ENCODE peak calls at places on chromosomes 4 and X, in five cellular contexts. L is tibial nerve, R is IMR-90, A is upper lobe of right lung, S is prostate gland. J is an unnamed sample.

GRCh38 chr4:76302856-76303438 is 3.6 kb upstream of the STBD1 start:
- DNase-seq in A (no peak), L (no peak), S (no peak), R (no peak), J (no peak)

GRCh38 chrX:11745881-11746280 is 12.2 kb upstream of the MSL3 start:
- DNase-seq in L (no peak), A (no peak), S (no peak), R (no peak), J (no peak)

GRCh38 chr4:55172694-55173287 is 47.4 kb upstream of the KDR start:
- DNase-seq in R (no peak), L (no peak), A (no peak), S (no peak), J (no peak)

GRCh38 chr4:114495471-114495928 is 103.1 kb upstream of the UGT8 start:
- DNase-seq in S (no peak), R (no peak), L (no peak), A (no peak), J (no peak)

GRCh38 chrX:40663880-40664630 is 16.7 kb upstream of the CXorf38 start:
- DNase-seq in S (no peak), A (no peak), R (peak), L (no peak), J (no peak)

GRCh38 chrX:45400380-45400779 is 199.7 kb upstream of the DIPK2B start:
- DNase-seq in S (no peak), L (no peak), R (peak), A (no peak), J (no peak)

GRCh38 chr4:17418010-17418409 is 93.9 kb downstream of the QDPR start:
- DNase-seq in R (no peak), S (no peak), L (no peak), A (no peak), J (no peak)

GRCh38 chr4:155377281-155377680 is 516 bp upstream of the MAP9 start:
- DNase-seq in R (peak), A (no peak), L (no peak), S (no peak), J (no peak)

GRCh38 chrX:120753413-120754251 is 122.0 kb downstream of the CT47B1 start:
- DNase-seq in S (no peak), R (no peak), L (no peak), A (no peak), J (no peak)

GRCh38 chr4:145920205-145920604 is 18.4 kb downstream of the ZNF827 start:
- DNase-seq in A (no peak), R (peak), S (no peak), L (no peak), J (no peak)

GRCh38 chrX:29434939-29435338 is 780.4 kb upstream of the MAGEB2 start:
- DNase-seq in A (no peak), L (no peak), R (no peak), S (no peak), J (no peak)

GRCh38 chr4:89420507-89420906 is 112.9 kb upstream of the GPRIN3 start:
- DNase-seq in A (no peak), S (no peak), L (no peak), R (peak), J (no peak)

GRCh38 chr4:19224820-19225219 is 1026.9 kb upstream of the SLIT2 start:
- DNase-seq in S (no peak), L (no peak), A (no peak), R (peak), J (no peak)

GRCh38 chr4:128917781-128918180 is 108.3 kb downstream of the JADE1 start:
- DNase-seq in L (no peak), R (no peak), S (no peak), A (no peak), J (no peak)

GRCh38 chr4:16483540-16483939 is 257.3 kb upstream of the TAPT1 start:
- DNase-seq in R (no peak), S (no peak), L (no peak), A (no peak), J (no peak)

GRCh38 chrX:105226499-105226898 is 6.0 kb upstream of the TEX13A start:
- DNase-seq in R (no peak), S (no peak), L (no peak), A (no peak), J (no peak)

GRCh38 chrX:117969337-117969736 is 147.3 kb downstream of the KLHL13 start:
- DNase-seq in A (no peak), R (no peak), L (no peak), S (no peak), J (no peak)

GRCh38 chr4:8286719-8287355 is 17.3 kb downstream of the HTRA3 start:
- DNase-seq in A (no peak), L (no peak), S (no peak), R (no peak), J (peak)

GRCh38 chr4:109728385-109728784 is 1.5 kb downstream of the PLA2G12A start:
- DNase-seq in R (no peak), L (no peak), A (no peak), S (no peak), J (no peak)

GRCh38 chr4:121484633-121485032 is 103.8 kb upstream of the QRFPR start:
- DNase-seq in S (no peak), L (no peak), A (peak), R (peak), J (peak)

GRCh38 chr4:175048111-175048784 is 130.1 kb downstream of the ADAM29 start:
- DNase-seq in A (no peak), R (no peak), L (no peak), S (no peak), J (no peak)

GRCh38 chr4:127630152-127630551 is 2.6 kb upstream of the INTU start:
- DNase-seq in S (no peak), R (no peak), A (no peak), L (no peak), J (no peak)

GRCh38 chrX:72107320-72107719 is 24.4 kb downstream of the RTL5 start:
- DNase-seq in R (peak), S (no peak), A (no peak), L (no peak), J (no peak)

GRCh38 chrX:150060406-150060805 is 122.1 kb upstream of the EOLA2 start:
- DNase-seq in R (peak), A (no peak), S (no peak), L (no peak), J (no peak)

GRCh38 chr4:83962492-83962891 is 426.6 kb downstream of the GPAT3 start:
- DNase-seq in A (no peak), S (no peak), R (no peak), L (no peak), J (no peak)

GRCh38 chr4:157514711-157515110 is 294.2 kb downstream of the GRIA2 start:
- DNase-seq in R (no peak), S (no peak), A (no peak), L (no peak), J (no peak)

DNA sequence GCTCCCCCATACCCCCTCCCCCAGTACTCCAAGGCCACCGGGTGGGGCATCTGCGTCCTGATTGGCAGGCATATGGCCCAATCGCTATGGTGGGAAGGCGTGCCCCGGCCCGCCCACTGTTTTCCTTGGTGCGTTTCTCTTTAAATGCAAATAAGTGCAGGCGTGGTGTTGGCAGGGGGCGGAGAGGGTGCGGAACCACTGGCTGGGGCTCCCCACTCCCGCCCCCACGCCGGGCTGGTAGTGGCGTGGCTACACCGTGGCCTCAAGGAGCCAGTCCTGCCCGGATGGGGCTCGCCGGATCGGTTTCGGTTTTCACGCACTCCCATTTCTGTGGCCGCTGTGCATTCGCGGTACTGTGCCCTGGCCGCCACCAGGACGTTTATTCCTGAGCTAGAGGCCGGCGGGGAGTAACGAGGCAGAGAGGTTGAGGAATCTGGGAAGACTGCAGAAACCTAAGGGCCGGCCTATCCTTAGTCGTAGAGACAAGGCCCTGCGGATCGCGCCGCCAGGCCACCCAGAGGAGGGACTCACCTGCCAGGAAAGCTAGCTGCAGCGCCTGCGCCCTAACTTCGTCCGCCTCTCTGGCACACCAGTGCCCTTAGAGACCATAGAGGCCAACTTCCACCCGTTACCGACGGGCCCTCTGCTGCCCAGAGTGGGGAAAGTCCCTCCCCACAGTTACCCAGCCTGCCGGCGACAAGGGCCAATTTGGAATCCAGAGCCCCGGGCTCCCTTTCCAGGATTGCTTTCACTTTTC is 405 bp upstream of the AMER1 start:
- DNase-seq in A (peak), R (peak), S (peak), L (peak), J (peak)
- TF ChIP-seq CTCF in A (peak), R (no peak), S (peak), L (no peak), J (peak)

GRCh38 chr4:168096444-168096784 is 4.1 kb downstream of the ANXA10 start:
- DNase-seq in L (no peak), S (no peak), A (no peak), R (no peak), J (no peak)
- H3K27ac ChIP-seq in L (no peak), S (no peak), A (no peak), R (no peak), J (no peak)

DNA sequence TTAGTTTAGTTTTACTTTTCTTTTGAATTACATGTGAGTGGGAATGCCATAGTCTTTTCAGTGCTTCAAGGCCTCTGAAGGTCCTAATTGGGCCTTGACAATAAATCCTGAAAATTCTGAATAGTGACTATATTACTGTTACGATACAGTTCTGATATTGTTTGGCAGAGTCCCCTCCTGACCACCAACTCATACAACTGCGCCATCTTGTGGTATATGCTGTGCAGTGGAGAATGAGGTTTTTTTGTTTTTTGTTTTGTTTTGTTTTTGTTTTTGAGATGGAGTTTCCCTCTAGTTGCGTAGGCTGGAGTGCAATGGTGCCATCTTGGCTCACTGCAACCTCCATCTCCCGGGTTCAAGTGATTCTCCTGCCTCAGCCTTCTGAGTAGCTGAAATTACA is 56.6 kb upstream of the CHRDL1 start:
- DNase-seq in A (no peak), L (no peak), R (peak), S (no peak), J (no peak)
- TF ChIP-seq CTCF in A (peak), L (peak), R (peak), S (peak), J (peak)

GRCh38 chrX:153933751-153934472 is 925 bp downstream of the NAA10 start:
- DNase-seq in L (no peak), A (no peak), R (peak), S (no peak), J (no peak)
- H3K27ac ChIP-seq in L (no peak), A (peak), R (peak), S (no peak), J (peak)